ENCODE peak calls at places on chromosomes 12 and 14, in six cellular contexts. F is neuronal stem cell, M is GM23248, K is mesenchymal stem cell, Y is adrenal gland, T is fibroblast of lung. D is an unnamed sample.

GRCh38 chr12:10364839-10365681 is 24.8 kb downstream of the KLRK1 start:
- DNase-seq in M (peak; percentile 88), K (peak; percentile 94), Y (peak; percentile 77), T (peak; percentile 91), F (peak; percentile 21), D (peak; percentile 66)

GRCh38 chr14:52069617-52070431 is 965 bp upstream of the NID2 start:
- DNase-seq in K (peak; percentile 84), F (peak; percentile 56), Y (no peak), T (peak; percentile 69), M (no peak), D (no peak)

GRCh38 chr12:30753761-30754382 is 879 bp downstream of the CAPRIN2 start:
- DNase-seq in Y (no peak), K (peak; percentile 55), T (peak; percentile 43), F (no peak), M (peak; percentile 62), D (no peak)

GRCh38 chr12:96035283-96036236 is at the start of gene LTA4H:
- DNase-seq in M (peak; percentile 100), K (peak; percentile 98), Y (peak; percentile 97), T (peak; percentile 99), F (peak; percentile 98), D (peak; percentile 95)

GRCh38 chr12:84701966-84702365 is 210.6 kb downstream of the SLC6A15 start:
- DNase-seq in K (no peak), F (no peak), M (peak; percentile 40), Y (no peak), T (peak; percentile 16), D (no peak)

GRCh38 chr12:89461190-89461589 is 63.4 kb downstream of the GALNT4 start:
- DNase-seq in K (peak; percentile 46), F (no peak), Y (no peak), M (peak; percentile 47), T (peak; percentile 27), D (no peak)

GRCh38 chr12:59637657-59638150 is 41.9 kb downstream of the SLC16A7 start:
- DNase-seq in K (no peak), Y (peak; percentile 21), T (peak; percentile 30), F (no peak), M (no peak), D (no peak)

GRCh38 chr12:52903285-52903854 is 1.5 kb downstream of the KRT8 start:
- DNase-seq in M (peak; percentile 82), F (peak; percentile 94), K (peak; percentile 91), T (peak; percentile 81), Y (peak; percentile 80), D (peak; percentile 45)

GRCh38 chr14:34098045-34098984 is 147.4 kb upstream of the EGLN3 start:
- DNase-seq in K (peak; percentile 58), T (peak; percentile 65), M (peak; percentile 63), F (no peak), Y (peak; percentile 22), D (no peak)

GRCh38 chr12:6684609-6685008 is 4.6 kb downstream of the ZNF384 start:
- DNase-seq in M (peak; percentile 59), F (peak; percentile 27), T (peak; percentile 43), K (peak; percentile 41), Y (no peak), D (no peak)

GRCh38 chr12:58914457-58914856 is 5.8 kb downstream of the LRIG3 start:
- DNase-seq in T (no peak), K (no peak), M (peak; percentile 9), F (no peak), Y (no peak), D (no peak)

GRCh38 chr14:33707751-33708150 is 243.1 kb downstream of the EGLN3 start:
- DNase-seq in T (no peak), K (no peak), Y (no peak), F (no peak), M (no peak), D (no peak)

GRCh38 chr12:5063149-5063548 is 19.5 kb downstream of the KCNA5 start:
- DNase-seq in F (no peak), Y (no peak), M (no peak), T (no peak), K (no peak), D (no peak)

GRCh38 chr12:110373025-110373876 is 30.3 kb downstream of the ANAPC7 start:
- DNase-seq in M (no peak), F (no peak), Y (no peak), T (no peak), K (no peak), D (no peak)

GRCh38 chr14:90785876-90786450 is 30.3 kb downstream of the TTC7B start:
- DNase-seq in F (no peak), K (no peak), Y (no peak), M (no peak), T (no peak), D (no peak)

GRCh38 chr14:99561827-99562226 is 42.2 kb downstream of the CCDC85C start:
- DNase-seq in Y (no peak), T (no peak), M (no peak), K (no peak), F (no peak), D (no peak)

GRCh38 chr12:102571889-102572288 is 91.5 kb upstream of the IGF1 start:
- DNase-seq in K (no peak), M (peak; percentile 21), T (no peak), F (no peak), Y (no peak), D (no peak)

GRCh38 chr12:119229837-119230236 is 51.1 kb downstream of the HSPB8 start:
- DNase-seq in M (peak; percentile 60), Y (no peak), K (peak; percentile 47), F (peak; percentile 71), T (peak; percentile 52), D (no peak)

GRCh38 chr12:77213316-77213715 is 147.9 kb upstream of the E2F7 start:
- DNase-seq in Y (peak; percentile 15), M (no peak), F (no peak), T (no peak), K (no peak), D (no peak)

GRCh38 chr12:47219243-47219642 is 139.5 kb upstream of the AMIGO2 start:
- DNase-seq in T (peak; percentile 30), F (no peak), K (no peak), Y (no peak), M (peak; percentile 62), D (no peak)

GRCh38 chr14:102908766-102909455 is 13.6 kb upstream of the AMN start:
- DNase-seq in Y (no peak), F (no peak), K (no peak), T (no peak), M (no peak), D (no peak)

GRCh38 chr14:89617471-89618291 is 200.6 kb upstream of the FOXN3 start:
- DNase-seq in T (peak; percentile 66), K (peak; percentile 74), M (peak; percentile 76), Y (peak; percentile 53), F (peak; percentile 26), D (peak; percentile 60)

DNA sequence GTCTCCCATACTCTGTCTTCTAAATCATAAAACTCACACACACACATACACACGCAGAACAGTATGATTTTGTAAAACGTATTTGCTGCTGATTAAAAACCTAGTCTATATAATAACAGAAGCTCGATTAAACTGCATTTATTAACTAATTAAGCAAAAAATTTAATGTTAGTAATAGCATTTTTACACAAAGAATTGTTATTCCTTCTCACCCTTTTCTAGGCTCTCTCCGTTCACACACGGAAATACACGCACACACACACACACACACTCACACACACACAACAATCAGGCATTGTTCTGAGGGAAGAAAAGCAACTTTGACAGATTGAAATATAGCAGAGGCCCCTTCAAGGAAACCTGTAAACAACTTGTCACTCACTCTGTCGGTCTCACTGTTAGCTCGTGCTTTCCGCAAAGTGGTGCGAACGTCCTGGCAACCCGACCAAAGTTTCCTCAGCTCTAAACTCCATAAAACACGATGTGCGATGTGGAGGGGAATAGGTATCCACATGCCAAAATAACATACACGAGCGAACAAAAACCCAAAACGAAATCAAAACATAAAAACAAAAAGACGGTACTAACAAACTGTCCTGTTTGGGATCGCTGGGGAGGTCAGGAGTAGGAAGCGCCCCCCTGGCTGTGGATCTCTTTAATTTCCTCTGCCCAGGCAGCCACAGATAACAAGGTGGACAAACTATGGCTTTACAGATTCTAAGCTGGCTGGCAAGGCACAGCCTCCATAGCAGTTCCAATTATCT is 723 bp upstream of the SOX5 start:
- DNase-seq in F (peak; percentile 58), Y (no peak), M (peak; percentile 1), T (no peak), K (peak; percentile 56), D (no peak)
- H3K4me3 ChIP-seq in F (peak overlapping the region; percentile 51), Y (no peak overlapping the region), M (no peak overlapping the region), T (peak overlapping the region; percentile 74), K (peak overlapping the region; percentile 49), D (no peak overlapping the region)

GRCh38 chr14:82740547-82740946 is 1206.9 kb upstream of the SEL1L start:
- DNase-seq in F (no peak), Y (no peak), K (no peak), M (no peak), T (no peak), D (no peak)
- H3K27ac ChIP-seq in F (no peak overlapping the region), Y (no peak overlapping the region), K (no peak overlapping the region), M (no peak overlapping the region), T (no peak overlapping the region), D (no peak overlapping the region)

GRCh38 chr14:60643443-60644402 is 5.6 kb downstream of the SIX1 start:
- DNase-seq in M (peak; percentile 78), T (peak; percentile 75), Y (no peak), K (no peak), F (peak; percentile 61), D (no peak)
- H3K4me3 ChIP-seq in M (peak overlapping the region; percentile 56), T (peak overlapping the region; percentile 2), Y (no peak overlapping the region), K (no peak overlapping the region), F (no peak overlapping the region), D (no peak overlapping the region)

GRCh38 chr14:106842687-106843086 is 1316.3 kb downstream of the TMEM121 start:
- DNase-seq in M (no peak), T (no peak), F (no peak), Y (no peak), K (no peak), D (peak; percentile 59)

GRCh38 chr14:106844608-106845285 is 1318.4 kb downstream of the TMEM121 start:
- DNase-seq in Y (peak; percentile 59), M (no peak), K (no peak), T (no peak), F (no peak), D (peak; percentile 86)

GRCh38 chr14:106845286-106846087 is 1319.1 kb downstream of the TMEM121 start:
- DNase-seq in K (no peak), M (no peak), F (no peak), T (no peak), Y (no peak), D (peak; percentile 93)

GRCh38 chr14:106843376-106843775 is 1317.0 kb downstream of the TMEM121 start:
- DNase-seq in K (no peak), F (no peak), M (no peak), T (no peak), Y (no peak), D (no peak)

GRCh38 chr14:106843951-106844483 is 1317.6 kb downstream of the TMEM121 start:
- DNase-seq in F (no peak), T (no peak), Y (no peak), K (no peak), M (no peak), D (peak; percentile 61)
- H3K27ac ChIP-seq in F (no peak overlapping the region), T (no peak overlapping the region), Y (peak overlapping the region; percentile 86), K (no peak overlapping the region), M (no peak overlapping the region), D (peak overlapping the region; percentile 95)

GRCh38 chr12:12840500-12840899 is 27.4 kb downstream of the DDX47 start:
- DNase-seq in K (no peak), F (no peak), Y (no peak), T (no peak), M (no peak), D (no peak)
- H3K4me3 ChIP-seq in K (no peak overlapping the region), F (no peak overlapping the region), Y (no peak overlapping the region), T (no peak overlapping the region), M (no peak overlapping the region), D (no peak overlapping the region)

DNA sequence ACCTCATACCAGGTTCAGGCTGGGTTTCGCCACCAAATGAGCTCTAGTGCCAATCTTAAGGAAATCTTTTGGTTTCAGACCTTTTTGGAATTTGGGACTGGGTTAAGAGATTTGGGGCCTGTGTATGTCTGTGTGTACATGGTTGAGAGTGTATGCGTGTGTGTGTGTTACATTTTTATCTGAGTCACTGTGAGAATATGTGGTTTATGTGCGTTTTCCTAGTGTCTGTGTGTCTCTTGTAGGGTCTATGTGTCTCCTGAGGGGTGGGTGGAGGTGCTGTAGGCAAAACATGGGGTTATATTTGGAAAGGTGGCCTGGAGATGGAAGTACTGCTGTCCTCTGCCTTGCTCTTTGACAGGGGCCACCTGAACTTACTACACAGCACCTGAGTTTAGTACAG is 17.9 kb downstream of the C12orf43 start:
- DNase-seq in F (no peak), Y (no peak), K (no peak), T (no peak), M (no peak), D (no peak)
- H3K27ac ChIP-seq in F (no peak overlapping the region), Y (no peak overlapping the region), K (no peak overlapping the region), T (no peak overlapping the region), M (no peak overlapping the region), D (no peak overlapping the region)